ENCODE peak calls at places on chromosomes 1 and 21, in ten cellular contexts. B is RWPE1; T is WTC11; M is kidney; K is heart right ventricle; J is epithelial cell of esophagus; L is CD4-positive, alpha-beta T cell; V is type B pancreatic cell; R is AG10803; U is neural crest cell. C is an unnamed sample.
A peak's percentile ranks its signal among the peaks of the same experiment; 100 is the strongest.

GRCh38 chr21:31444061-31444460 is 100.0 kb upstream of the TIAM1 start:
- DNase-seq in T (no peak), B (no peak), J (no peak), L (no peak), K (no peak), V (no peak), U (no peak), M (no peak), R (peak; percentile 9), C (peak; percentile 64)

GRCh38 chr1:33348194-33348593 is 27.3 kb upstream of the A3GALT2 start:
- DNase-seq in M (no peak), V (no peak), L (no peak), R (peak; percentile 60), K (no peak), B (no peak), J (peak; percentile 44), T (no peak), U (no peak), C (no peak)

GRCh38 chr1:64246294-64246917 is 43.0 kb downstream of the UBE2U start:
- DNase-seq in L (no peak), J (peak; percentile 45), M (no peak), V (no peak), R (peak; percentile 51), U (no peak), B (peak; percentile 57), T (no peak), K (no peak), C (no peak)

GRCh38 chr1:188128761-188129160 is 1300.0 kb downstream of the PLA2G4A start:
- DNase-seq in J (peak; percentile 71), R (no peak), T (no peak), M (no peak), K (no peak), U (no peak), B (no peak), V (no peak), L (no peak), C (no peak)

GRCh38 chr1:233183226-233184020 is 112.1 kb downstream of the PCNX2 start:
- DNase-seq in M (no peak), V (no peak), L (no peak), K (no peak), R (peak; percentile 23), U (no peak), T (no peak), J (peak; percentile 28), B (no peak), C (no peak)

GRCh38 chr1:109630081-109630880 is 10.6 kb downstream of the AMPD2 start:
- DNase-seq in J (no peak), K (no peak), V (peak; percentile 64), U (no peak), M (peak; percentile 76), R (no peak), B (peak; percentile 27), T (peak; percentile 67), L (peak; percentile 41), C (no peak)

GRCh38 chr1:167936930-167937708 is at the start of gene MPC2:
- DNase-seq in T (peak; percentile 70), U (peak; percentile 25), R (peak; percentile 69), J (peak; percentile 66), V (no peak), L (peak; percentile 53), K (peak; percentile 68), B (peak; percentile 78), M (peak; percentile 87), C (no peak)

GRCh38 chr21:36218691-36219090 is 62.1 kb downstream of the DOP1B start:
- DNase-seq in R (no peak), M (peak; percentile 26), K (no peak), V (no peak), L (no peak), T (no peak), U (no peak), B (no peak), J (no peak), C (no peak)

GRCh38 chr1:94125551-94126514 is 4.9 kb upstream of the ABCA4 start:
- DNase-seq in L (no peak), J (peak; percentile 42), R (no peak), U (no peak), V (no peak), K (no peak), T (no peak), M (no peak), B (no peak), C (no peak)

GRCh38 chr1:22925111-22925510 is 47.6 kb downstream of the LACTBL1 start:
- DNase-seq in V (no peak), R (no peak), L (no peak), M (no peak), T (no peak), B (no peak), K (no peak), U (no peak), J (no peak), C (no peak)

GRCh38 chr1:235330918-235331285 is 2.5 kb downstream of the GGPS1 start:
- DNase-seq in R (no peak), K (no peak), V (no peak), J (no peak), T (no peak), B (no peak), M (no peak), L (no peak), U (no peak), C (no peak)

GRCh38 chr1:235328271-235329138 is at the start of gene GGPS1:
- DNase-seq in J (peak; percentile 100), L (peak; percentile 98), U (peak; percentile 93), V (peak; percentile 98), R (peak; percentile 100), M (peak; percentile 99), B (peak; percentile 96), K (peak; percentile 98), T (peak; percentile 96), C (peak; percentile 99)

GRCh38 chr1:235331391-235331790 is 3.0 kb downstream of the GGPS1 start:
- DNase-seq in T (no peak), K (no peak), U (no peak), B (no peak), M (no peak), J (no peak), L (no peak), R (no peak), V (no peak), C (no peak)

GRCh38 chr1:235327559-235328270 is at the start of gene ARID4B:
- DNase-seq in B (peak; percentile 98), M (peak; percentile 96), J (no peak), V (peak; percentile 82), T (peak; percentile 68), R (no peak), L (no peak), U (peak; percentile 66), K (peak; percentile 77), C (peak; percentile 48)

DNA sequence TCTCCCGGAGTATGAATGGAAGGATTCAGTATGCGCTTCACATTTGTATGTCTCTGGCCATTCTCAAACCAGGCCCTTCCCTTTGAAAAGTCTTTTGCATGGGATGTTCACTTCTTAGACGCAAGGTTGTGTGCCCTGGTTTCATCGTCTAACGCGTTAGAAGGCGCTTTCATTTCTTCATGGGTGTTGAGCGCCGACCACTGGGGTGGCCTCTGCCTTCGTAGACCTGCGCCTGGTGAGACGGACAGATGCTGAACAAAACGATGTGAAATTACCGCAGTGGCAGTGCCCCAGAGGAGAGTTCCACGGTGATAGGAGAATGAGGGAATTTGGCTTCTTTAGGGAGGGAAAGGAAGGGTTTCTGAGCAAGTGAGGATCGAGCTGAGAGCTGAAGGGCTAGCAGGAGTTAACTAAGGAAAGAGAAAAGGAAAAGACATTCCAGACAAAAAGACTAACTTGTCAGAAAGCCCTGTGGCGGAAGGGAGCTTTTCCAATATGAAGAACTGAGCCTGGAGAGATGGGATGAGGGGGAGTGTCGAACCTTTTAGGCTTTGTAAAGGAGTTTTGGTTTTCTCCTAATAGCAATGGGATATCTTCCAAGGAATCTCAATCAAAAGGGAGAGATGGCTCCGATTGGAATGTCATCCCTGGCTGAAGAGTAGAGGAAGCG is 904 bp downstream of the GGPS1 start:
- DNase-seq in J (peak; percentile 48), R (peak; percentile 31), U (peak; percentile 26), K (no peak), T (peak; percentile 21), B (peak; percentile 20), V (no peak), L (peak; percentile 34), M (peak; percentile 78), C (peak; percentile 50)
- TF ChIP-seq CTCF in J (peak; percentile 5), R (no peak), U (peak; percentile 25), K (no peak), T (no peak), B (peak; percentile 7), V (peak; percentile 41), L (peak; percentile 18), M (no peak), C (peak; percentile 6)

GRCh38 chr1:235287208-235287882 is 40.6 kb downstream of the ARID4B start:
- DNase-seq in J (no peak), M (no peak), B (no peak), V (no peak), L (no peak), T (no peak), K (no peak), R (no peak), U (no peak), C (no peak)
- TF ChIP-seq CTCF in J (no peak), M (no peak), B (no peak), V (no peak), L (no peak), T (no peak), K (no peak), R (no peak), U (no peak), C (no peak)

GRCh38 chr1:120178799-120179419 is 2.6 kb upstream of the SEC22B start:
- DNase-seq in M (no peak), V (no peak), R (peak; percentile 26), B (no peak), J (no peak), L (no peak), K (no peak), U (no peak), T (no peak), C (no peak)
- TF ChIP-seq CTCF in M (no peak), V (no peak), R (peak; percentile 5), B (no peak), J (no peak), L (no peak), K (no peak), U (no peak), T (no peak), C (no peak)

DNA sequence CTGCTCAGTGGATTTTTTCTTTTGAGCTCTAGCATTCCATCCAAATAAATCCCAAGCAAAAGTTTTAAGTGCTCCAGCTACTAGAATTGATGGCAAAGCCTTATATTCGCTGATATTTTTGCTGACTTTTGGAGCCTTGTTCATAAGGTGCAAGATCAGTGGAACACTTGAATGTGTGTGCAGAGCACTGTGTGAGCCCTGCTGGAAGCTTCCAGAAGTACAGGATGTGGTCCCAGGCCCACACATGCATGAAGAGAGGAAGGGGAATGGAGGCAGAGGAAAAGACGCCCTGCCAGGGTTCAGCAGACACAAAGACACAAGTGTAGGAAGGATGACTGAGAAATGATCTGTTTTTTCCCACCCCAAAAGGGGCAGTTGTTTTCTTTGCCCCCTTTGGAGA is 169.4 kb downstream of the KCNJ6 start:
- DNase-seq in T (no peak), R (no peak), U (no peak), M (no peak), L (no peak), J (no peak), B (no peak), K (no peak), V (no peak), C (no peak)
- TF ChIP-seq CTCF in T (no peak), R (peak; percentile 10), U (peak; percentile 30), M (no peak), L (no peak), J (no peak), B (no peak), K (no peak), V (peak; percentile 46), C (no peak)